ENCODE peak calls at places on chromosomes 6 and 20, in nine cellular contexts. Z is activated T-cell treated with anti-CD3 and anti-CD28 coated beads for 24 hours, E is neuronal stem cell, N is hepatic stellate cell, K is mesenchymal stem cell, R is T-helper 2 cell, J is SW 1271, S is mammary epithelial cell, C is chondrocyte. L is an unnamed sample.
A peak's percentile ranks its signal among the peaks of the same experiment; 100 is the strongest.

GRCh38 chr6:54617730-54618129 is 228.8 kb upstream of the FAM83B start:
- DNase-seq in Z (no peak), E (no peak), N (peak; percentile 1), K (peak; percentile 61), R (no peak), J (no peak), S (no peak), C (no peak), L (no peak)

GRCh38 chr20:63808964-63809674 is 21.9 kb downstream of the ZBTB46 start:
- DNase-seq in Z (no peak), E (no peak), N (no peak), K (no peak), R (no peak), J (no peak), S (no peak), C (no peak), L (no peak)

GRCh38 chr6:161166677-161167076 is 107.2 kb downstream of the AGPAT4 start:
- DNase-seq in Z (no peak), E (no peak), N (no peak), K (no peak), R (no peak), J (no peak), S (no peak), C (no peak), L (no peak)

GRCh38 chr6:73519943-73520687 is 717 bp downstream of the EEF1A1 start:
- DNase-seq in Z (peak; percentile 75), E (no peak), N (peak; percentile 57), K (peak; percentile 86), R (peak; percentile 72), J (peak; percentile 74), S (peak; percentile 76), C (no peak), L (peak; percentile 65)

GRCh38 chr6:88843040-88843439 is 120.4 kb downstream of the RNGTT start:
- DNase-seq in Z (no peak), E (no peak), N (peak; percentile 29), K (no peak), R (no peak), J (no peak), S (no peak), C (no peak), L (no peak)

GRCh38 chr6:49348561-49348960 is 114.5 kb downstream of the MMUT start:
- DNase-seq in Z (no peak), E (no peak), N (no peak), K (no peak), R (no peak), J (no peak), S (no peak), C (no peak), L (no peak)

GRCh38 chr20:32806356-32806755 is 13.4 kb upstream of the MAPRE1 start:
- DNase-seq in Z (no peak), E (no peak), N (no peak), K (no peak), R (no peak), J (no peak), S (peak; percentile 78), C (no peak), L (no peak)

GRCh38 chr6:89120371-89120770 is 2.5 kb upstream of the SRSF12 start:
- DNase-seq in Z (no peak), E (no peak), N (no peak), K (peak; percentile 20), R (no peak), J (no peak), S (no peak), C (no peak), L (no peak)

GRCh38 chr6:24686408-24686807 is 19.5 kb downstream of the ACOT13 start:
- DNase-seq in Z (no peak), E (no peak), N (no peak), K (no peak), R (no peak), J (no peak), S (no peak), C (no peak), L (no peak)

GRCh38 chr6:150237626-150238025 is 94.8 kb downstream of the PPP1R14C start:
- DNase-seq in Z (no peak), E (no peak), N (no peak), K (no peak), R (no peak), J (no peak), S (no peak), C (no peak), L (no peak)

GRCh38 chr20:63735859-63736718 is at the start of gene LIME1:
- DNase-seq in Z (peak; percentile 41), E (no peak), N (no peak), K (no peak), R (peak; percentile 79), J (no peak), S (no peak), C (peak; percentile 92), L (no peak)

GRCh38 chr6:39169448-39170344 is 54.7 kb upstream of the SAYSD1 start:
- DNase-seq in Z (no peak), E (no peak), N (no peak), K (no peak), R (no peak), J (no peak), S (peak; percentile 6), C (no peak), L (no peak)

GRCh38 chr20:61356171-61356570 is 104.1 kb downstream of the CDH4 start:
- DNase-seq in Z (no peak), E (no peak), N (no peak), K (no peak), R (no peak), J (no peak), S (no peak), C (no peak), L (no peak)

GRCh38 chr6:110456694-110457093 is 19.7 kb downstream of the SLC22A16 start:
- DNase-seq in Z (no peak), E (no peak), N (no peak), K (no peak), R (no peak), J (no peak), S (peak; percentile 40), C (no peak), L (no peak)

GRCh38 chr6:168099201-168100010 is 20.4 kb upstream of the FRMD1 start:
- DNase-seq in Z (no peak), E (no peak), N (no peak), K (peak; percentile 25), R (no peak), J (no peak), S (no peak), C (peak; percentile 70), L (no peak)

GRCh38 chr6:151181701-151182367 is 57.9 kb upstream of the AKAP12 start:
- DNase-seq in Z (no peak), E (no peak), N (no peak), K (peak; percentile 51), R (no peak), J (no peak), S (no peak), C (no peak), L (no peak)

GRCh38 chr20:58327211-58327610 is 17.7 kb downstream of the RAB22A start:
- DNase-seq in Z (no peak), E (no peak), N (no peak), K (peak; percentile 30), R (no peak), J (no peak), S (no peak), C (no peak), L (no peak)

GRCh38 chr6:169831450-169832246 is 80.2 kb downstream of the ERMARD start:
- DNase-seq in Z (peak; percentile 57), E (peak; percentile 82), N (peak; percentile 75), K (peak; percentile 47), R (peak; percentile 48), J (peak; percentile 37), S (peak; percentile 40), C (no peak), L (peak; percentile 32)

GRCh38 chr20:61719691-61720347 is 345.9 kb downstream of the TAF4 start:
- DNase-seq in Z (peak; percentile 37), E (no peak), N (peak; percentile 35), K (no peak), R (peak; percentile 25), J (no peak), S (no peak), C (no peak), L (no peak)

GRCh38 chr20:63068711-63069367 is 62.1 kb upstream of the BHLHE23 start:
- DNase-seq in Z (no peak), E (no peak), N (no peak), K (no peak), R (no peak), J (no peak), S (no peak), C (peak; percentile 84), L (no peak)

GRCh38 chr20:11880694-11881093 is 37.0 kb upstream of the BTBD3 start:
- DNase-seq in Z (no peak), E (no peak), N (no peak), K (no peak), R (no peak), J (no peak), S (peak; percentile 89), C (no peak), L (no peak)

GRCh38 chr6:33004940-33005339 is 4.5 kb downstream of the HLA-DOA start:
- DNase-seq in Z (no peak), E (no peak), N (no peak), K (no peak), R (no peak), J (no peak), S (no peak), C (no peak), L (no peak)

GRCh38 chr6:52506502-52506875 is 70.4 kb downstream of the TRAM2 start:
- DNase-seq in Z (no peak), E (no peak), N (no peak), K (no peak), R (no peak), J (no peak), S (no peak), C (no peak), L (no peak)

GRCh38 chr6:42294759-42295158 is 77.1 kb upstream of the MRPS10 start:
- DNase-seq in Z (no peak), E (no peak), N (no peak), K (peak; percentile 81), R (no peak), J (peak; percentile 52), S (peak; percentile 98), C (no peak), L (peak; percentile 38)

GRCh38 chr20:15942130-15942529 is 631.1 kb downstream of the KIF16B start:
- DNase-seq in Z (no peak), E (no peak), N (no peak), K (no peak), R (no peak), J (no peak), S (peak; percentile 66), C (no peak), L (no peak)

GRCh38 chr20:60055740-60056139 is 97.5 kb downstream of the CDH26 start:
- DNase-seq in Z (peak; percentile 26), E (no peak), N (no peak), K (no peak), R (peak; percentile 36), J (peak; percentile 74), S (peak; percentile 30), C (no peak), L (peak; percentile 84)

GRCh38 chr20:61416546-61416945 is 164.5 kb downstream of the CDH4 start:
- DNase-seq in Z (no peak), E (no peak), N (no peak), K (no peak), R (no peak), J (no peak), S (no peak), C (peak; percentile 68), L (no peak)

GRCh38 chr6:119322034-119322433 is 27.5 kb downstream of the MAN1A1 start:
- DNase-seq in Z (no peak), E (no peak), N (no peak), K (no peak), R (no peak), J (no peak), S (no peak), C (no peak), L (no peak)

GRCh38 chr6:26570027-26570809 is 26.5 kb upstream of the ABT1 start:
- DNase-seq in Z (no peak), E (no peak), N (no peak), K (no peak), R (no peak), J (no peak), S (no peak), C (no peak), L (no peak)

GRCh38 chr20:4684837-4685413 is 36.8 kb upstream of the PRND start:
- DNase-seq in Z (no peak), E (no peak), N (no peak), K (peak; percentile 94), R (no peak), J (no peak), S (peak; percentile 79), C (no peak), L (no peak)

GRCh38 chr6:79946242-79946641 is 1.1 kb downstream of the ELOVL4 start:
- DNase-seq in Z (no peak), E (peak; percentile 39), N (peak; percentile 18), K (peak; percentile 44), R (no peak), J (peak; percentile 41), S (peak; percentile 11), C (no peak), L (peak; percentile 5)

L was measured in NK-92 treated with Interleukin-12 subunit alpha and Interleukin-12 subunit beta, amount 100 ng/mL, for 24 hours.